ENCODE peak calls at places on chromosomes 11 and 22, in four cellular contexts. T is WTC11, F is GM12878, L is K562. M is an unnamed sample.

GRCh38 chr11:123509737-123510578 is 79.9 kb downstream of the GRAMD1B start:
- DNase-seq in T (peak; percentile 62), F (no peak), L (peak; percentile 13), M (no peak)

GRCh38 chr11:44484211-44484610 is 81.3 kb upstream of the CD82 start:
- DNase-seq in T (peak; percentile 31), F (no peak), L (peak; percentile 39), M (peak; percentile 16)

GRCh38 chr11:86741489-86742435 is 58.6 kb upstream of the PRSS23 start:
- DNase-seq in T (no peak), F (no peak), L (no peak), M (peak; percentile 81)

GRCh38 chr11:113603277-113604059 is 102.6 kb downstream of the TMPRSS5 start:
- DNase-seq in T (no peak), F (no peak), L (no peak), M (no peak)

GRCh38 chr11:1205121-1205986 is 17.5 kb upstream of the MUC5B start:
- DNase-seq in T (peak; percentile 7), F (no peak), L (peak; percentile 2), M (no peak)

GRCh38 chr11:7635137-7635536 is 38.2 kb downstream of the CYB5R2 start:
- DNase-seq in T (no peak), F (no peak), L (no peak), M (no peak)

GRCh38 chr11:65981972-65982823 is 19.8 kb downstream of the EIF1AD start:
- DNase-seq in T (no peak), F (no peak), L (no peak), M (no peak)

GRCh38 chr22:46861968-46862367 is 99.5 kb downstream of the TBC1D22A start:
- DNase-seq in T (no peak), F (no peak), L (no peak), M (no peak)

GRCh38 chr11:14435717-14436116 is 63.9 kb downstream of the COPB1 start:
- DNase-seq in T (no peak), F (no peak), L (no peak), M (no peak)

GRCh38 chr11:74123008-74123448 is 47.8 kb downstream of the C2CD3 start:
- DNase-seq in T (no peak), F (no peak), L (no peak), M (no peak)

GRCh38 chr11:130437848-130438247 is 9.4 kb upstream of the ADAMTS8 start:
- DNase-seq in T (no peak), F (no peak), L (no peak), M (no peak)

GRCh38 chr22:41240377-41241132 is at the start of gene CHADL:
- DNase-seq in T (peak; percentile 30), F (no peak), L (no peak), M (peak; percentile 58)

GRCh38 chr11:74004694-74005615 is 3.9 kb downstream of the UCP3 start:
- DNase-seq in T (no peak), F (no peak), L (peak; percentile 45), M (no peak)

GRCh38 chr22:41048791-41049717 is 43.3 kb upstream of the EP300 start:
- DNase-seq in T (peak; percentile 53), F (no peak), L (peak; percentile 34), M (peak; percentile 61)

DNA sequence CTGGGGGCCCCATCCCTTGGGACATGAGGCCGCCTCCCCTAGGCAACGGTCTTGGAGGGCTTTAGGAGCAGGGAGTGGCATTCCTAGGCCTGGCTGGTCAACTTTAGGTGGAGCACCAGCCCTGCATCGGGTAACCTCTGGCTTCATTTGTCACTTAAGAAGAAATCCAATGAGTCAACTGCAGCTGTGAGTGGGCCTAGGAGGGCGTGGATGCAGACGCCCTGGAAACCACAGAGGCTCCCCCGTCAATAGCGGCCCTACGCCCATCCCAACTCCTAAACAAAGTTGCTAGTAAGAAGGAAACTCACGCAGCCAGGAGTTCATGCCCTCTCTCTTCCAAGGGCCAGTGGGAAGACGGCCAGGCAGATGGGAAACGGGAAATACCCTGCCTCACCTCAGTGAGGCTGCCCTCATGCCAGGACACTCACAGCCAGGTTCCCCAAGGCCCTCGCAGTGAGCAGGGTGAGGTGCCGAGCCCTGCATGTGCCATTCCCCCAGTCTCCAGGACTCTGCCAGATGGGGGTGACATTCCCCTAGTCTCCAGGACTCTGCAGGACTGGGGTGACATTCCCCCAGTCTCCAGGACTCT is 20.8 kb downstream of the BID start:
- DNase-seq in T (no peak), F (no peak), L (no peak), M (no peak)
- TF ChIP-seq CREM in T (no peak), F (no peak), L (no peak), M (no peak)

DNA sequence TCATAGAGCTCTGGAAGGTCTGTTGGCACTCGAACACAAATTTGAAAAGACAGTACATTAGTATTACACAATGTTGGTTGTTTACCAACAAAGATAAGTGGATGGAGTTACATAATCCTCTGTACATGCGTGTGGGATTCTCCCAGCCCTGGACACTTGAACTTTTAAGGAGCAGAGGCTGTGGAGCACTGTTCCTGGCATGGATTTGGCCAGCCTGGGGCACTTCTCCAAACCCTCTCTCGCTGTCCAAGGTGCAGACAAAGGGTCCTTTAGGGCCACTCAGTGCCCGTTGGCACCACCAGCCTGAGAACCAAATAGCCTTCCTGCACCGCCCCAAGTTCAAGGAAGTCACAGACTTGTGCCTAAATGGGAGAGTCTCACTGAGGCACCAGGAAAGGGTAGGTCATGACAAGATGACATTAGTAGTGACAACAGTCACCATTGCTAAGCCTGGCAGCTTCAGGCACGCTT is 1.6 kb upstream of the ANO1 start:
- DNase-seq in T (peak; percentile 1), F (no peak), L (no peak), M (no peak)
- TF ChIP-seq ATF3 in T (no peak), F (no peak), L (no peak), M (no peak)

GRCh38 chr22:49015459-49015858 is 812.2 kb downstream of the BRD1 start:
- DNase-seq in T (no peak), F (no peak), L (no peak), M (no peak)

GRCh38 chr22:49012695-49013094 is 815.0 kb downstream of the BRD1 start:
- DNase-seq in T (no peak), F (no peak), L (no peak), M (no peak)

GRCh38 chr22:49013707-49014106 is 814.0 kb downstream of the BRD1 start:
- DNase-seq in T (no peak), F (no peak), L (no peak), M (no peak)

GRCh38 chr22:49015993-49016908 is 811.4 kb downstream of the BRD1 start:
- DNase-seq in T (no peak), F (no peak), L (no peak), M (peak; percentile 27)

DNA sequence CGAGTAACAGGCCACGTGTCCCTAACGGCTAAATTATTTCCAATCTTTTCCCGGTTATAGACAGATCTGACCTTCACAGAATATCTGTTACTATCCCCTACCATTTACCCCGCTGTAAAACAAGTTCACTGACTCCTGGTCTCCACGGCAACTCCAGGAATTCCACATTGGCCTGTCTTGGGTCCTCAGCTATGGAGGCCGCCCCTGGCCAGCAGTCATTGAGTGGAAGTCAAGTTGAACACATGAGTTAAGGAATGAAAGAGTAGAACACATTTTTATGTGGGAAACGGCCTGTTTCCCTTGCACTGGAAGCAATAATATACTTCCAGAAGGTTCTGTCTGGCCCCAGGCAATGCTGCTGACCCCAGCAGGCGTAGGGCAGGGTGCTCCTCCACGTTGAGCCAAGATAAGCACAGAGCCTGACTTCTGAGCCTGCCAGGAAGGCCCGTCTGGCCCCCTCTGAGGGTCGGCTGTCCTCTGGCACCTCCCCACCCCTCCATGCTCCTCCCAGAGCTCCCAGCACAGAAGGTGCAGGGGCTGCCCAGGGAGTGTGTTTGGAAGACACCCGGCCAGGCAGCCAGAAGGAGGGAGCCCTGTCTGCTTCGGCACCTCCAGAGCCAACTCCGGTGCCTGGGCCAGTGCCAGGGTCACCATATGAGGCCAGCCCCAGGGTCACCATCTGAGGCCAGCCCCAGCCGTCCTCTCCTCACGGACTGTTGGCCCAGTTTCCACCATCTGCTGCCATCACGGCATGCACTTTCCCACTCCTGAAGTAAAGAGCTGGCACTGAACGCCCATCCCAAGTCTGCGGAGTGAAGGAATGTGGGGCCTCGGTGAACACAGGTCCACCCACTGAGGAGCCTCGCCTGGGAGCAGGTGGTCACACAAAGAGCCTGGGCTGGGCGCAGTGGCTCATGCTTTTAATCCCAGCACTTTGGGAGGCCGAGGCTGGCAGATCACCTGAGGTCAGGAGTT is 813.2 kb downstream of the BRD1 start:
- DNase-seq in T (no peak), F (no peak), L (no peak), M (no peak)
- TF ChIP-seq CREM in T (no peak), F (no peak), L (no peak), M (no peak)

GRCh38 chr11:70711911-70712185 is 313.5 kb downstream of the CTTN start:
- DNase-seq in T (no peak), F (no peak), L (no peak), M (no peak)

GRCh38 chr11:70709596-70709995 is 311.3 kb downstream of the CTTN start:
- DNase-seq in T (no peak), F (no peak), L (no peak), M (no peak)

GRCh38 chr11:70710192-70710965 is 312.1 kb downstream of the CTTN start:
- DNase-seq in T (no peak), F (no peak), L (no peak), M (no peak)

GRCh38 chr11:70712471-70712870 is 314.1 kb downstream of the CTTN start:
- DNase-seq in T (peak; percentile 45), F (no peak), L (peak; percentile 51), M (no peak)

GRCh38 chr11:70711095-70711910 is 313.0 kb downstream of the CTTN start:
- DNase-seq in T (no peak), F (no peak), L (no peak), M (no peak)
- TF ChIP-seq ATF3 in T (no peak), F (no peak), L (no peak), M (no peak)

GRCh38 chr11:9001736-9002135 is 2.1 kb downstream of the NRIP3 start:
- DNase-seq in T (no peak), F (no peak), L (peak; percentile 50), M (no peak)
- TF ChIP-seq CREM in T (no peak), F (no peak), L (no peak), M (no peak)